ENCODE peak calls at places on chromosomes 11 and 22, in ten cellular contexts. O is activated T-cell treated with anti-CD3 and anti-CD28 coated beads for 24 hours; C is NCI-H460; D is stimulated activated CD8-positive, alpha-beta memory T cell treated with anti-CD3 and anti-CD28 coated beads, Interleukin-7, amount 100 ng/mL, for 24 hours; T is neural crest cell; M is KG1; A is nephron progenitor cell; E is activated CD4-positive, alpha-beta T cell treated with anti-CD3 and anti-CD28 coated beads, Interleukin-2, amount 50 U/mL, for 48 hours; P is pancreas; N is hepatocyte. W is an unnamed sample.

GRCh38 chr11:119100246-119100959 is 1.2 kb downstream of the DPAGT1 start:
- DNase-seq in O (no peak), C (peak), D (no peak), T (no peak), M (peak), A (no peak), E (no peak), P (no peak), N (peak), W (no peak)

GRCh38 chr11:59883597-59883996 is 5.0 kb downstream of the OOSP3 start:
- DNase-seq in O (no peak), C (no peak), D (no peak), T (no peak), M (no peak), A (no peak), E (no peak), P (no peak), N (no peak), W (no peak)

GRCh38 chr11:19953342-19953741 is 206.9 kb downstream of the DBX1 start:
- DNase-seq in O (no peak), C (no peak), D (no peak), T (no peak), M (no peak), A (no peak), E (no peak), P (no peak), N (peak), W (no peak)

GRCh38 chr22:41919357-41920224 is 4.7 kb upstream of the SHISA8 start:
- DNase-seq in O (no peak), C (no peak), D (no peak), T (peak), M (no peak), A (peak), E (peak), P (peak), N (peak), W (peak)

GRCh38 chr11:12717851-12718291 is 43.6 kb downstream of the TEAD1 start:
- DNase-seq in O (peak), C (no peak), D (peak), T (no peak), M (no peak), A (no peak), E (peak), P (no peak), N (no peak), W (no peak)

GRCh38 chr11:73229321-73230275 is 11.5 kb downstream of the P2RY2 start:
- DNase-seq in O (no peak), C (no peak), D (no peak), T (no peak), M (no peak), A (peak), E (no peak), P (no peak), N (no peak), W (no peak)

GRCh38 chr11:19101803-19102520 is 15.0 kb upstream of the ZDHHC13 start:
- DNase-seq in O (no peak), C (no peak), D (no peak), T (no peak), M (no peak), A (no peak), E (no peak), P (no peak), N (peak), W (no peak)

GRCh38 chr11:41494716-41495115 is 35.3 kb upstream of the LRRC4C start:
- DNase-seq in O (no peak), C (no peak), D (no peak), T (no peak), M (no peak), A (no peak), E (no peak), P (no peak), N (no peak), W (no peak)

GRCh38 chr22:45077826-45078334 is 68.1 kb upstream of the PHF21B start:
- DNase-seq in O (no peak), C (no peak), D (no peak), T (no peak), M (no peak), A (no peak), E (no peak), P (no peak), N (no peak), W (no peak)

GRCh38 chr11:46391578-46392420 is at the start of gene CHRM4:
- DNase-seq in O (no peak), C (no peak), D (no peak), T (peak), M (no peak), A (peak), E (no peak), P (no peak), N (peak), W (no peak)

GRCh38 chr11:101487775-101488174 is 96.0 kb downstream of the TRPC6 start:
- DNase-seq in O (no peak), C (no peak), D (no peak), T (no peak), M (no peak), A (no peak), E (no peak), P (no peak), N (no peak), W (no peak)

GRCh38 chr11:123481647-123482046 is 51.6 kb downstream of the GRAMD1B start:
- DNase-seq in O (no peak), C (no peak), D (no peak), T (no peak), M (no peak), A (no peak), E (no peak), P (no peak), N (no peak), W (no peak)

W was measured in prostate gland.